ENCODE peak calls at places on chromosomes 1 and 21, in seven cellular contexts. B is COLO829; P is activated CD4-positive, CD25-positive, alpha-beta regulatory T cell treated with anti-CD3 and anti-CD28 coated beads, Interleukin-2, amount 50 U/mL, for 72 hours; W is thoracic aorta; L is hepatocyte; N is ovary; T is neuronal stem cell. I is an unnamed sample.

GRCh38 chr1:172154571-172154970 is 265.9 kb upstream of the C1orf105 start:
- DNase-seq in L (no peak), B (peak), N (no peak), T (no peak), P (no peak), W (no peak), I (no peak)

GRCh38 chr1:109508873-109509175 is 703 bp downstream of the AMIGO1 start:
- DNase-seq in W (no peak), T (no peak), N (no peak), B (no peak), P (no peak), L (no peak), I (no peak)

GRCh38 chr1:12005488-12006166 is 13.7 kb upstream of the MIIP start:
- DNase-seq in T (no peak), P (no peak), W (no peak), B (no peak), N (no peak), L (no peak), I (no peak)

GRCh38 chr1:109299087-109299983 is 7.5 kb downstream of the MYBPHL start:
- DNase-seq in B (peak), L (peak), N (no peak), W (no peak), P (no peak), T (no peak), I (no peak)

GRCh38 chr1:85200367-85200869 is 398 bp downstream of the SYDE2 start:
- DNase-seq in B (no peak), N (no peak), W (no peak), T (peak), P (peak), L (no peak), I (peak)

GRCh38 chr1:205250699-205251098 is 23.0 kb downstream of the TMCC2 start:
- DNase-seq in L (no peak), P (no peak), B (no peak), T (no peak), W (no peak), N (no peak), I (no peak)

GRCh38 chr1:44810101-44810761 is 1.9 kb downstream of the BTBD19 start:
- DNase-seq in N (peak), W (no peak), B (no peak), L (peak), T (no peak), P (no peak), I (peak)

GRCh38 chr1:34176830-34177613 is at the start of gene C1orf94:
- DNase-seq in P (no peak), L (no peak), N (no peak), B (no peak), T (no peak), W (no peak), I (no peak)

GRCh38 chr1:11908139-11909021 is 17.8 kb downstream of the KIAA2013 start:
- DNase-seq in P (peak), T (peak), W (no peak), L (peak), B (peak), N (peak), I (peak)

GRCh38 chr21:33539612-33540011 is 2.3 kb downstream of the GART start:
- DNase-seq in N (no peak), W (no peak), T (no peak), B (no peak), L (no peak), P (no peak), I (no peak)

GRCh38 chr1:106534612-106535011 is 521.9 kb upstream of the PRMT6 start:
- DNase-seq in W (no peak), T (no peak), B (no peak), N (no peak), L (no peak), P (no peak), I (no peak)

GRCh38 chr21:34691396-34692032 is 22.7 kb downstream of the CLIC6 start:
- DNase-seq in T (no peak), B (no peak), L (no peak), W (no peak), N (no peak), P (no peak), I (no peak)

GRCh38 chr1:169941982-169942830 is 48.5 kb upstream of the SCYL3 start:
- DNase-seq in W (no peak), P (no peak), N (no peak), B (peak), T (no peak), L (peak), I (no peak)

GRCh38 chr1:101235696-101236545 is 898 bp upstream of the S1PR1 start:
- DNase-seq in P (peak), L (peak), N (peak), W (no peak), B (no peak), T (peak), I (peak)

GRCh38 chr1:196071452-196071851 is 536.8 kb downstream of the KCNT2 start:
- DNase-seq in L (no peak), W (no peak), N (no peak), P (no peak), T (no peak), B (no peak), I (no peak)

GRCh38 chr21:36747114-36747814 is 48.3 kb downstream of the SIM2 start:
- DNase-seq in P (no peak), N (no peak), W (no peak), L (no peak), T (no peak), B (no peak), I (no peak)

GRCh38 chr1:56255516-56256181 is 323.7 kb downstream of the PLPP3 start:
- DNase-seq in N (peak), W (peak), T (no peak), P (no peak), B (no peak), L (peak), I (peak)

GRCh38 chr1:227887697-227888403 is 59.9 kb downstream of the WNT9A start:
- DNase-seq in L (peak), W (no peak), B (no peak), P (peak), T (peak), N (peak), I (peak)

GRCh38 chr21:42111811-42112210 is 40.7 kb downstream of the UMODL1 start:
- DNase-seq in P (no peak), L (no peak), W (no peak), B (no peak), N (no peak), T (no peak), I (no peak)

GRCh38 chr21:32742470-32742869 is 14.7 kb upstream of the SYNJ1 start:
- DNase-seq in L (peak), T (no peak), B (no peak), N (no peak), P (no peak), W (no peak), I (no peak)